ENCODE peak calls at places on chromosomes 5 and 9, in ten cellular contexts. One of them, this sample, is unnamed.

GRCh38 chr5:77630246-77631165 is 8.0 kb downstream of the OTP start:
- DNase-seq in iPS DF 6.9: no peak
- DNase-seq in gastrocnemius medialis: no peak
- DNase-seq in lower leg skin: no peak
- DNase-seq in foreskin fibroblast: peak; percentile 22
- DNase-seq in NB4: peak; percentile 87
- DNase-seq in BE2C: peak; percentile 75
- DNase-seq in cardiac muscle cell: no peak
- DNase-seq in endodermal cell: peak; percentile 90
- DNase-seq in left ventricle myocardium inferior: no peak
- DNase-seq in this sample: peak; percentile 83

GRCh38 chr9:3777137-3777536 is 251.3 kb upstream of the RFX3 start:
- DNase-seq in iPS DF 6.9: no peak
- DNase-seq in lower leg skin: no peak
- DNase-seq in gastrocnemius medialis: no peak
- DNase-seq in NB4: peak; percentile 29
- DNase-seq in left ventricle myocardium inferior: no peak
- DNase-seq in foreskin fibroblast: no peak
- DNase-seq in endodermal cell: no peak
- DNase-seq in BE2C: no peak
- DNase-seq in cardiac muscle cell: no peak
- DNase-seq in this sample: no peak

GRCh38 chr5:51960617-51961115 is 577.4 kb downstream of the ISL1 start:
- DNase-seq in iPS DF 6.9: no peak
- DNase-seq in NB4: peak; percentile 15
- DNase-seq in cardiac muscle cell: no peak
- DNase-seq in left ventricle myocardium inferior: no peak
- DNase-seq in endodermal cell: no peak
- DNase-seq in lower leg skin: no peak
- DNase-seq in gastrocnemius medialis: no peak
- DNase-seq in foreskin fibroblast: peak; percentile 1
- DNase-seq in BE2C: no peak
- DNase-seq in this sample: no peak

GRCh38 chr5:112338681-112339337 is 80.3 kb downstream of the EPB41L4A start:
- DNase-seq in left ventricle myocardium inferior: no peak
- DNase-seq in NB4: no peak
- DNase-seq in BE2C: no peak
- DNase-seq in endodermal cell: peak; percentile 57
- DNase-seq in cardiac muscle cell: peak; percentile 90
- DNase-seq in lower leg skin: peak; percentile 59
- DNase-seq in iPS DF 6.9: no peak
- DNase-seq in gastrocnemius medialis: peak; percentile 14
- DNase-seq in foreskin fibroblast: no peak
- DNase-seq in this sample: no peak

GRCh38 chr5:107127906-107128305 is 542.8 kb downstream of the EFNA5 start:
- DNase-seq in left ventricle myocardium inferior: no peak
- DNase-seq in endodermal cell: no peak
- DNase-seq in gastrocnemius medialis: no peak
- DNase-seq in BE2C: no peak
- DNase-seq in foreskin fibroblast: no peak
- DNase-seq in iPS DF 6.9: no peak
- DNase-seq in cardiac muscle cell: no peak
- DNase-seq in lower leg skin: no peak
- DNase-seq in NB4: no peak
- DNase-seq in this sample: no peak

GRCh38 chr5:96595300-96596090 is 66.7 kb upstream of the CAST start:
- DNase-seq in left ventricle myocardium inferior: no peak
- DNase-seq in cardiac muscle cell: peak; percentile 21
- DNase-seq in foreskin fibroblast: no peak
- DNase-seq in lower leg skin: no peak
- DNase-seq in endodermal cell: peak; percentile 67
- DNase-seq in NB4: peak; percentile 32
- DNase-seq in BE2C: peak; percentile 32
- DNase-seq in gastrocnemius medialis: no peak
- DNase-seq in iPS DF 6.9: no peak
- DNase-seq in this sample: no peak

GRCh38 chr5:62538017-62538942 is 40.3 kb upstream of the LRRC70 start:
- DNase-seq in cardiac muscle cell: peak; percentile 97
- DNase-seq in BE2C: no peak
- DNase-seq in left ventricle myocardium inferior: no peak
- DNase-seq in iPS DF 6.9: no peak
- DNase-seq in lower leg skin: no peak
- DNase-seq in endodermal cell: no peak
- DNase-seq in foreskin fibroblast: peak; percentile 53
- DNase-seq in NB4: peak; percentile 85
- DNase-seq in gastrocnemius medialis: no peak
- DNase-seq in this sample: no peak

GRCh38 chr5:69129413-69129812 is 35.6 kb downstream of the SLC30A5 start:
- DNase-seq in lower leg skin: no peak
- DNase-seq in cardiac muscle cell: peak; percentile 70
- DNase-seq in iPS DF 6.9: no peak
- DNase-seq in NB4: no peak
- DNase-seq in left ventricle myocardium inferior: no peak
- DNase-seq in gastrocnemius medialis: no peak
- DNase-seq in BE2C: no peak
- DNase-seq in endodermal cell: no peak
- DNase-seq in foreskin fibroblast: peak; percentile 55
- DNase-seq in this sample: no peak

GRCh38 chr5:142432961-142433360 is 108.1 kb upstream of the SPRY4 start:
- DNase-seq in iPS DF 6.9: no peak
- DNase-seq in endodermal cell: peak; percentile 60
- DNase-seq in cardiac muscle cell: no peak
- DNase-seq in foreskin fibroblast: no peak
- DNase-seq in gastrocnemius medialis: no peak
- DNase-seq in BE2C: peak; percentile 40
- DNase-seq in NB4: peak; percentile 11
- DNase-seq in lower leg skin: no peak
- DNase-seq in left ventricle myocardium inferior: no peak
- DNase-seq in this sample: no peak

GRCh38 chr5:98772415-98773213 is 849 bp upstream of the RGMB start:
- DNase-seq in cardiac muscle cell: peak; percentile 85
- DNase-seq in iPS DF 6.9: peak; percentile 47
- DNase-seq in lower leg skin: peak; percentile 69
- DNase-seq in foreskin fibroblast: no peak
- DNase-seq in left ventricle myocardium inferior: peak; percentile 68
- DNase-seq in NB4: no peak
- DNase-seq in endodermal cell: peak; percentile 93
- DNase-seq in BE2C: peak; percentile 90
- DNase-seq in gastrocnemius medialis: peak; percentile 79
- DNase-seq in this sample: peak; percentile 83

GRCh38 chr9:99092643-99093491 is 12.0 kb upstream of the TGFBR1 start:
- DNase-seq in lower leg skin: no peak
- DNase-seq in foreskin fibroblast: no peak
- DNase-seq in BE2C: no peak
- DNase-seq in iPS DF 6.9: no peak
- DNase-seq in cardiac muscle cell: no peak
- DNase-seq in left ventricle myocardium inferior: no peak
- DNase-seq in NB4: no peak
- DNase-seq in gastrocnemius medialis: no peak
- DNase-seq in endodermal cell: no peak
- DNase-seq in this sample: no peak
- H3K4me3 ChIP-seq in lower leg skin: no peak overlapping the region
- H3K4me3 ChIP-seq in foreskin fibroblast: no peak overlapping the region
- H3K4me3 ChIP-seq in BE2C: no peak overlapping the region
- H3K4me3 ChIP-seq in iPS DF 6.9: no peak overlapping the region
- H3K4me3 ChIP-seq in cardiac muscle cell: no peak overlapping the region
- H3K4me3 ChIP-seq in left ventricle myocardium inferior: no peak overlapping the region
- H3K4me3 ChIP-seq in NB4: no peak overlapping the region
- H3K4me3 ChIP-seq in gastrocnemius medialis: no peak overlapping the region
- H3K4me3 ChIP-seq in endodermal cell: no peak overlapping the region
- H3K4me3 ChIP-seq in this sample: no peak overlapping the region

GRCh38 chr9:93958121-93958874 is 3.1 kb upstream of the BARX1 start:
- DNase-seq in foreskin fibroblast: no peak
- DNase-seq in cardiac muscle cell: no peak
- DNase-seq in left ventricle myocardium inferior: no peak
- DNase-seq in iPS DF 6.9: no peak
- DNase-seq in lower leg skin: no peak
- DNase-seq in endodermal cell: peak; percentile 79
- DNase-seq in BE2C: no peak
- DNase-seq in gastrocnemius medialis: no peak
- DNase-seq in NB4: peak; percentile 69
- DNase-seq in this sample: peak; percentile 76

GRCh38 chr9:93958875-93959682 is 3.9 kb upstream of the BARX1 start:
- DNase-seq in cardiac muscle cell: peak; percentile 64
- DNase-seq in NB4: peak; percentile 85
- DNase-seq in iPS DF 6.9: no peak
- DNase-seq in foreskin fibroblast: peak; percentile 24
- DNase-seq in gastrocnemius medialis: no peak
- DNase-seq in left ventricle myocardium inferior: no peak
- DNase-seq in endodermal cell: peak; percentile 79
- DNase-seq in BE2C: no peak
- DNase-seq in lower leg skin: no peak
- DNase-seq in this sample: peak; percentile 65

GRCh38 chr9:93960221-93960970 is 5.2 kb upstream of the BARX1 start:
- DNase-seq in lower leg skin: no peak
- DNase-seq in cardiac muscle cell: no peak
- DNase-seq in BE2C: no peak
- DNase-seq in foreskin fibroblast: no peak
- DNase-seq in left ventricle myocardium inferior: no peak
- DNase-seq in iPS DF 6.9: no peak
- DNase-seq in gastrocnemius medialis: no peak
- DNase-seq in NB4: no peak
- DNase-seq in endodermal cell: peak; percentile 83
- DNase-seq in this sample: no peak

GRCh38 chr9:93960971-93961841 is 6.1 kb upstream of the BARX1 start:
- DNase-seq in endodermal cell: peak; percentile 53
- DNase-seq in gastrocnemius medialis: no peak
- DNase-seq in iPS DF 6.9: no peak
- DNase-seq in BE2C: no peak
- DNase-seq in NB4: no peak
- DNase-seq in left ventricle myocardium inferior: no peak
- DNase-seq in lower leg skin: no peak
- DNase-seq in cardiac muscle cell: no peak
- DNase-seq in foreskin fibroblast: no peak
- DNase-seq in this sample: no peak

DNA sequence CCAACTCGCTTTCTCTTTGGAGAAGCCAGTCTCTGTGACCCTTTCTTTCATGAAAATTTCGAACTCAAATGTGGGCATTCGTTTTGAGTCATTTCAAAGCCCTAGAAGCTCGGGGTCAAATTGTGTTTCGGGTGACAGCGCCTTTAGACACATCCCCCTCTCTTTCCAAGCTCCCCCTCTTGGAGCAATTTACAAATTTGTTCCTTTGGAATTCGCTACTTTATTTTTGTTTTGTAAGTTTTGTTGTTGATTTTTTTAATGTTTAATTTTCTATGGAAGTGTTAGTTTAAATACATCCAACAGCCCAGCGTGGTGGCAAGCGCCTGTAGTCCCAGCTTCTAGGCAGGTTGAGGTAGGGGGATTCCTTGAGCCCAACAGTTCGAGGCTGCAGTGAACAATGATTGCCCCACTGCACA is 4.6 kb upstream of the BARX1 start:
- DNase-seq in iPS DF 6.9: no peak
- DNase-seq in cardiac muscle cell: no peak
- DNase-seq in foreskin fibroblast: no peak
- DNase-seq in BE2C: no peak
- DNase-seq in endodermal cell: no peak
- DNase-seq in lower leg skin: no peak
- DNase-seq in NB4: no peak
- DNase-seq in gastrocnemius medialis: no peak
- DNase-seq in left ventricle myocardium inferior: no peak
- DNase-seq in this sample: no peak
- H3K4me3 ChIP-seq in iPS DF 6.9: no peak overlapping the region
- H3K4me3 ChIP-seq in cardiac muscle cell: no peak overlapping the region
- H3K4me3 ChIP-seq in foreskin fibroblast: no peak overlapping the region
- H3K4me3 ChIP-seq in BE2C: no peak overlapping the region
- H3K4me3 ChIP-seq in endodermal cell: no peak overlapping the region
- H3K4me3 ChIP-seq in lower leg skin: no peak overlapping the region
- H3K4me3 ChIP-seq in NB4: no peak overlapping the region
- H3K4me3 ChIP-seq in gastrocnemius medialis: no peak overlapping the region
- H3K4me3 ChIP-seq in left ventricle myocardium inferior: peak overlapping the region; percentile 51
- H3K4me3 ChIP-seq in this sample: no peak overlapping the region

DNA sequence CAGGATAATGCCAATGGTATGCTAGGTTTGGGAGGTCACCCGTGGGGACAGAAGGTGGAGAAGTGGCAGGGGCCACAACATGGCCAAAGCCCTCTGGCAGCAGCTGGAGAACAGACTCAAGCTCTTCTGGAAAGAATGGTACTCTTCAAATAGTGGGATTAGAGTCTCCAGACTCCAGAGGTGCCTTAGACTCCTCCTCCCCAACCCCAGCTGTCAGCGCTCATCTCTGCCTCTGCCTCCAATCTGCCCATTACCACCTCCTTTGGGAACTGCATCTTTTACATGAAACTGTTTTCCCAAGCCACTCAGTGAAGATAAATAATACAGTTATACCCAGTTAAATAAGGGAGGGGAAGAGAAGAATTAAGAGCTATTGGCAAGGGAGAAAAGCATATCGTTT is 114.2 kb downstream of the ASTN2 start:
- DNase-seq in foreskin fibroblast: no peak
- DNase-seq in lower leg skin: no peak
- DNase-seq in BE2C: no peak
- DNase-seq in gastrocnemius medialis: no peak
- DNase-seq in cardiac muscle cell: no peak
- DNase-seq in endodermal cell: no peak
- DNase-seq in NB4: no peak
- DNase-seq in iPS DF 6.9: no peak
- DNase-seq in left ventricle myocardium inferior: no peak
- DNase-seq in this sample: no peak
- H3K4me3 ChIP-seq in foreskin fibroblast: no peak overlapping the region
- H3K4me3 ChIP-seq in lower leg skin: no peak overlapping the region
- H3K4me3 ChIP-seq in BE2C: no peak overlapping the region
- H3K4me3 ChIP-seq in gastrocnemius medialis: no peak overlapping the region
- H3K4me3 ChIP-seq in cardiac muscle cell: no peak overlapping the region
- H3K4me3 ChIP-seq in endodermal cell: no peak overlapping the region
- H3K4me3 ChIP-seq in NB4: no peak overlapping the region
- H3K4me3 ChIP-seq in iPS DF 6.9: no peak overlapping the region
- H3K4me3 ChIP-seq in left ventricle myocardium inferior: no peak overlapping the region
- H3K4me3 ChIP-seq in this sample: no peak overlapping the region

GRCh38 chr9:92658611-92659010 is 11.3 kb downstream of the IPPK start:
- DNase-seq in NB4: no peak
- DNase-seq in left ventricle myocardium inferior: no peak
- DNase-seq in gastrocnemius medialis: no peak
- DNase-seq in foreskin fibroblast: no peak
- DNase-seq in BE2C: no peak
- DNase-seq in endodermal cell: no peak
- DNase-seq in lower leg skin: no peak
- DNase-seq in iPS DF 6.9: no peak
- DNase-seq in cardiac muscle cell: no peak
- DNase-seq in this sample: no peak

GRCh38 chr9:92656537-92656925 is 13.4 kb downstream of the IPPK start:
- DNase-seq in foreskin fibroblast: no peak
- DNase-seq in NB4: no peak
- DNase-seq in gastrocnemius medialis: no peak
- DNase-seq in endodermal cell: no peak
- DNase-seq in lower leg skin: no peak
- DNase-seq in BE2C: no peak
- DNase-seq in iPS DF 6.9: no peak
- DNase-seq in cardiac muscle cell: no peak
- DNase-seq in left ventricle myocardium inferior: no peak
- DNase-seq in this sample: no peak

GRCh38 chr9:92657296-92658094 is 12.4 kb downstream of the IPPK start:
- DNase-seq in gastrocnemius medialis: no peak
- DNase-seq in endodermal cell: peak; percentile 62
- DNase-seq in foreskin fibroblast: no peak
- DNase-seq in iPS DF 6.9: no peak
- DNase-seq in lower leg skin: no peak
- DNase-seq in left ventricle myocardium inferior: no peak
- DNase-seq in NB4: peak; percentile 80
- DNase-seq in cardiac muscle cell: no peak
- DNase-seq in BE2C: no peak
- DNase-seq in this sample: peak; percentile 38

GRCh38 chr9:92659601-92660000 is 10.3 kb downstream of the IPPK start:
- DNase-seq in foreskin fibroblast: no peak
- DNase-seq in NB4: no peak
- DNase-seq in gastrocnemius medialis: no peak
- DNase-seq in endodermal cell: no peak
- DNase-seq in left ventricle myocardium inferior: no peak
- DNase-seq in lower leg skin: no peak
- DNase-seq in BE2C: no peak
- DNase-seq in cardiac muscle cell: no peak
- DNase-seq in iPS DF 6.9: no peak
- DNase-seq in this sample: no peak

GRCh38 chr9:92658176-92658575 is 11.8 kb downstream of the IPPK start:
- DNase-seq in left ventricle myocardium inferior: no peak
- DNase-seq in cardiac muscle cell: no peak
- DNase-seq in lower leg skin: no peak
- DNase-seq in NB4: no peak
- DNase-seq in gastrocnemius medialis: no peak
- DNase-seq in iPS DF 6.9: no peak
- DNase-seq in BE2C: no peak
- DNase-seq in endodermal cell: no peak
- DNase-seq in foreskin fibroblast: no peak
- DNase-seq in this sample: no peak
- H3K4me3 ChIP-seq in left ventricle myocardium inferior: no peak overlapping the region
- H3K4me3 ChIP-seq in cardiac muscle cell: no peak overlapping the region
- H3K4me3 ChIP-seq in lower leg skin: no peak overlapping the region
- H3K4me3 ChIP-seq in NB4: no peak overlapping the region
- H3K4me3 ChIP-seq in gastrocnemius medialis: no peak overlapping the region
- H3K4me3 ChIP-seq in iPS DF 6.9: no peak overlapping the region
- H3K4me3 ChIP-seq in BE2C: no peak overlapping the region
- H3K4me3 ChIP-seq in endodermal cell: no peak overlapping the region
- H3K4me3 ChIP-seq in foreskin fibroblast: no peak overlapping the region
- H3K4me3 ChIP-seq in this sample: no peak overlapping the region